ENCODE peak calls at places on chromosomes 13 and 19, in six cellular contexts. H, R, Q, F, T and P are unnamed samples.

GRCh38 chr19:47726467-47726866 is 13.2 kb downstream of the EHD2 start:
- DNase-seq in R (peak), Q (no peak), T (no peak), F (no peak), H (no peak), P (no peak)

GRCh38 chr13:59651479-59651878 is 512.2 kb downstream of the DIAPH3 start:
- DNase-seq in T (no peak), R (no peak), Q (no peak), H (no peak), F (no peak), P (no peak)

GRCh38 chr13:92260363-92260762 is 861.9 kb downstream of the GPC5 start:
- DNase-seq in Q (no peak), T (no peak), F (no peak), H (no peak), R (no peak), P (no peak)

GRCh38 chr19:14325863-14326262 is 55.4 kb upstream of the ADGRE5 start:
- DNase-seq in Q (no peak), F (no peak), T (no peak), H (no peak), R (no peak), P (no peak)

GRCh38 chr19:15248648-15249559 is 16.7 kb upstream of the EPHX3 start:
- DNase-seq in T (no peak), R (peak), Q (peak), H (peak), F (no peak), P (no peak)

GRCh38 chr13:40874138-40874776 is 84.8 kb downstream of the SLC25A15 start:
- DNase-seq in R (no peak), Q (no peak), T (no peak), F (no peak), H (no peak), P (no peak)

GRCh38 chr19:3954107-3954506 is 16.8 kb downstream of the DAPK3 start:
- DNase-seq in H (peak), F (no peak), T (no peak), R (no peak), Q (no peak), P (no peak)

GRCh38 chr19:32750441-32751055 is 31.0 kb downstream of the TDRD12 start:
- DNase-seq in F (no peak), Q (no peak), T (no peak), H (no peak), R (no peak), P (no peak)

GRCh38 chr13:113597386-113598080 is 13.0 kb downstream of the TFDP1 start:
- DNase-seq in F (no peak), T (no peak), H (peak), Q (no peak), R (no peak), P (no peak)

GRCh38 chr19:18776288-18776594 is 14.9 kb downstream of the COMP start:
- DNase-seq in R (peak), H (peak), T (no peak), Q (no peak), F (no peak), P (no peak)

GRCh38 chr19:15199652-15200574 is 882 bp downstream of the NOTCH3 start:
- DNase-seq in H (peak), R (no peak), Q (no peak), T (no peak), F (peak), P (no peak)

GRCh38 chr19:29040951-29041350 is 172.0 kb downstream of the UQCRFS1 start:
- DNase-seq in T (no peak), R (no peak), Q (no peak), F (peak), H (no peak), P (no peak)

GRCh38 chr13:23695711-23696512 is 125.7 kb downstream of the TNFRSF19 start:
- DNase-seq in T (peak), H (no peak), R (no peak), F (no peak), Q (peak), P (no peak)

GRCh38 chr19:49954092-49954825 is 6.7 kb downstream of the SIGLEC11 start:
- DNase-seq in T (no peak), R (peak), H (no peak), F (no peak), Q (no peak), P (no peak)

GRCh38 chr19:3857449-3858003 is 11.3 kb downstream of the ZFR2 start:
- DNase-seq in T (no peak), F (peak), Q (no peak), R (no peak), H (peak), P (no peak)

GRCh38 chr19:47093841-47094240 is 19.7 kb downstream of the ZC3H4 start:
- DNase-seq in F (no peak), T (no peak), Q (no peak), R (no peak), H (no peak), P (no peak)

GRCh38 chr13:114288157-114288591 is 6.8 kb downstream of the UPF3A start:
- DNase-seq in H (peak), F (no peak), T (no peak), Q (no peak), R (no peak), P (no peak)